ENCODE peak calls at places on chromosome 15, in four cellular contexts. L is body of pancreas, O is spleen, J is testis. C is an unnamed sample. For H3K4me1, the result is how much of the 10 kb centered on the place peaks cover.

GRCh38 chr15:32979710-32980109 is 214.8 kb downstream of the FMN1 start:
- DNase-seq in L (no peak), O (no peak), J (no peak), C (no peak)

GRCh38 chr15:42138411-42138810 is 18.0 kb downstream of the PLA2G4F start:
- DNase-seq in J (peak), L (no peak), O (peak), C (peak)

GRCh38 chr15:77179541-77179998 is 108.7 kb upstream of the TSPAN3 start:
- DNase-seq in L (no peak), J (no peak), O (no peak), C (no peak)

GRCh38 chr15:31525296-31525695 is 198.7 kb downstream of the KLF13 start:
- DNase-seq in J (no peak), O (no peak), L (no peak), C (no peak)

GRCh38 chr15:81407679-81408078 is 33.7 kb upstream of the TMC3 start:
- DNase-seq in O (no peak), L (no peak), J (peak), C (no peak)

GRCh38 chr15:69794643-69795461 is 302.9 kb downstream of the TLE3 start:
- DNase-seq in O (peak), J (peak), L (peak), C (no peak)

GRCh38 chr15:90230071-90230494 is 3.7 kb downstream of the CIB1 start:
- DNase-seq in J (peak), O (no peak), L (peak), C (peak)

GRCh38 chr15:42140383-42141070 is 15.9 kb downstream of the PLA2G4F start:
- DNase-seq in L (peak), O (peak), J (no peak), C (no peak)

GRCh38 chr15:43531018-43531667 is 13.7 kb downstream of the MAP1A start:
- DNase-seq in O (no peak), L (no peak), J (no peak), C (no peak)

GRCh38 chr15:89140595-89140994 is 52.3 kb downstream of the ABHD2 start:
- DNase-seq in L (no peak), O (no peak), J (no peak), C (no peak)

GRCh38 chr15:89141885-89142284 is 53.6 kb downstream of the ABHD2 start:
- DNase-seq in J (no peak), L (no peak), O (no peak), C (no peak)

GRCh38 chr15:89142423-89142822 is 54.2 kb downstream of the ABHD2 start:
- DNase-seq in J (no peak), L (no peak), O (no peak), C (no peak)

GRCh38 chr15:89139613-89140499 is 51.6 kb downstream of the ABHD2 start:
- DNase-seq in O (no peak), J (peak), L (no peak), C (no peak)

DNA sequence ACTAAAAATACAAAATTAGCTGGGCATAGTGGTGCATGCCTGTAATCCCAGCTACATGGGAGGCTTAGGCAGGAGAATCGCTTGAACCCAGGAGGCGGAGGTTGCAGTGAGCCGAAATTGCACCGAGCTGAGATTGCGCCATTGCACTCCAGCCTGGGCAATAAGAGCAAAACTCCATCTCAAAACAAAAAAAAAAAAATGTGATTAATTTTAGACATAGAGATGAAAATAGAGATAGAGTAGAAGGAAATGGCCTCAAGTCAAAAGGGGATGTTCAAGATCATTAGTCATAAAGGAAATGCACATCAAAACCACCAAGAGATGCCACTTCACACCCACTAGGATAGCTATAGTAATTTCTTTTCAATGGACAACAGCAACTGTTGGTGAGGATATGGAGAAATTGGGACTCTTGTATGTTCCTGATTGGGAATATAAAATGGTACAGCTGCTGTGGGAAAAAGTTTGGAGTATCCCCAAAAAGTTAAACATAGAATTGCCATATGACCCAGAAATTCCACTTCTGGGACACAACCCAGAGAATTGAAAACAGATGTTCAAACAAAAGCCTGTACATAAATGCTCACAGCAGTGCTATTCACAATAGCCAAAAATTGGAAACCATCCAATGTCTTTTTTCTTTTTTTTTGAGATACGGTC is 55.4 kb downstream of the ABHD2 start:
- DNase-seq in O (no peak), J (no peak), L (no peak), C (no peak)
- H3K4me1 ChIP-seq in O (half or more), J (under half), L (half or more), C (half or more)

DNA sequence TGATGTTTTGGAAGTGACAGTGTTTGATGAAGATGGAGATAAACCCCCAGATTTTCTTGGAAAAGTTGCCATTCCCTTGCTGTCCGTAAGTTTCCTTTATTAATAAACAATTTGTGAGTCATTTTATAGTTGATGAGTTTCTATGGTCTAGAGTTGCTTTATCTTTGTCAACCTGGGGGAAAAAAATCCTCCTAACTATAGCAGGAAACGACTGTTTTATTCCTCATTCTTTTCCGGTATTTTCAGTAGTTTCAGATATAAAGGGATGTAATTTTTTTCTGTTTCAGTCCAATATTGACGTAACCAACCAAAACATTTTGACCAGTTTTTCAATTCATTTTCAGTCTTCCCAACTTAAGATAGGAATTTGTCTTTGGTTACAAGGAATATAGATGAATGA is 154.1 kb downstream of the MCTP2 start:
- DNase-seq in O (no peak), L (no peak), J (no peak), C (no peak)
- H3K4me1 ChIP-seq in O (half or more), L (under half), J (under half), C (under half)

GRCh38 chr15:25410649-25411048 is 28.2 kb downstream of the UBE3A start:
- DNase-seq in L (no peak), J (no peak), O (no peak), C (no peak)
- H3K4me1 ChIP-seq in L (under half), J (under half), O (half or more), C (under half)

GRCh38 chr15:60372223-60372622 is 25.6 kb downstream of the ANXA2 start:
- DNase-seq in J (no peak), L (no peak), O (no peak), C (no peak)
- H3K4me1 ChIP-seq in J (under half), L (half or more), O (half or more), C (half or more)

DNA sequence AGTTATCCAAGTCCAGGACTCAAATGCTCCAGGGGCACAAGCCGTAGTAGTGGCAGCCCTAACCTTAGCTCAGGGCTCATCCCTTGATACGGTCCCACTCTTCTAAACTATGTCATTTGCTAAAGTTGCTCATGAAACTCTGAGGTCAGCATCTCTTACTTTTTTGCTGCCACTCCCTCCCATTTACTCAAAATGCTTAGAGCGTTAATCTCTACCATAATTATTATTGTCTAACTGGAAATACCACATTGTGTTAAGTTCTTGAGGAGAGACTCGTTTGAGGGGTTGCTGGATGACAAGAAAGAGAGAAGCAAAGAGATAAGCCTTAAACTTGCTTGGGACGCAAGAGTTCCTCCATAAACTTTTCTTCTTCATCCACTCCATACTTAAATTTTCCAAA is 26.9 kb upstream of the TMOD3 start:
- DNase-seq in O (no peak), L (no peak), J (no peak), C (no peak)
- H3K4me1 ChIP-seq in O (under half), L (under half), J (under half), C (under half)

DNA sequence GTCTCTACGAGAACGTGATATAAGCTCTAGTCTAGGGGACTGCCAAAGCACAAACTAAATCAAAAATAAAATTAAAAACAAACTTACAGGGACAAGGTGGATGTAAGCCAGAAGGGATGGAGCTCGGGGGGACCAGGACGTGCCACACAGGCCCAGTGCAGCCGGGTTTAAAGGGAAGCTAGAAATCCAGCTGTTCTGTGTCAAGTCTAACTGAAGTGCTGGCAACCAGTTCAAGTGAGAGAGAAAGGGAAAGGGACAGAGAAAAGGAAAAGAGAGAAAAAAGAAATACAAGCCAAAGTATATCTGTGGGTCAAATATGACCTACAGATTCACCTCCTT is 62.5 kb downstream of the CHSY1 start:
- DNase-seq in J (no peak), L (no peak), O (no peak), C (no peak)
- H3K4me1 ChIP-seq in J (under half), L (under half), O (half or more), C (under half)

GRCh38 chr15:67133026-67133425 is 67.6 kb downstream of the SMAD3 start:
- DNase-seq in O (no peak), J (no peak), L (no peak), C (no peak)
- H3K4me1 ChIP-seq in O (half or more), J (under half), L (half or more), C (half or more)

DNA sequence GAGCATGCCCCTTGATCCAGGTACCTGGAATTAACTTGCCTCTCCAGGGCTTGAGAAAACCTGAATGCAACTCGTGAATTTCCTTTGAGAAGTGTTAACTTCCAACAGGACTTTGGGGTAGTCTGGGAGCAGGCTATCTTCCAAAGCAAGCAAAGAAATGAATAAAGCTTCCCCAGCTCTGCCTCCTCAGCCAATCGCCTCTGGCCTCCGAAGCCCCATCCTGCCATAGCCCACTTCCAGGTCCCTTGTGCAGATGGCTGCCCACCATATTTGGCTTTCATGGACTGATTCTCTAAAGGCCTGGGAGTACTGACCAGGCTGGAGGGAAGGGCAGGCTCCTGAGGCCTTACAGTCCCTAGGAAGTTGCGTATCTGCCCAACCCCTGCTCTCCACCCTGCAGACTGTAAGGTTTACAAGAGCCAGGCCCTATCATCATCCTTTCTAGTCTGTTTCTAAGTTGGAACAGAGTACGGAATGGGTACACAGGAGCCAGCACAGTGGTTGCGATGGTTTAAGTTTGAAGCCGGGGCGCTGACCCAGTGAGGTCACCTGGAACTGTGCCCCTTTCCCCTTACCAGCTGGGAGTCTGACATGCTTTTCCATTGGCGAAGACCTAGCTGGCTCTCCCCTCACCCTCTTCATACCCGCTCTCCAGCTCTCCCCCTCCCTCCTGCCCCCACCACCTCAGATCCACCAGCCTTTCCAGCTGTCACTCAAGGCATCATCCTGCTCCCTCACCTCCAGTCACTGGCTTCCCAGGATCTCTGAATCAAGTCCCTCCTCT is 1.1 kb upstream of the PML start:
- DNase-seq in O (no peak), L (no peak), J (no peak), C (no peak)
- H3K4me1 ChIP-seq in O (half or more), L (half or more), J (under half), C (half or more)